ENCODE peak calls at places on chromosomes 3 and 15, in four cellular contexts. V is MCF 10A, D is heart right ventricle, B is mammary epithelial cell. U is an unnamed sample.

GRCh38 chr3:120348065-120348980 is 831 bp downstream of the LRRC58 start:
- DNase-seq in V (peak; percentile 13), D (no peak), B (peak; percentile 12), U (no peak)

GRCh38 chr3:195708626-195709481 is 11.9 kb upstream of the MUC20 start:
- DNase-seq in V (no peak), D (no peak), B (no peak), U (no peak)

GRCh38 chr3:123930426-123930825 is 30.6 kb downstream of the CCDC14 start:
- DNase-seq in V (no peak), D (no peak), B (no peak), U (no peak)

GRCh38 chr15:95760508-95760907 is 570.0 kb upstream of the NR2F2 start:
- DNase-seq in V (peak; percentile 4), D (peak; percentile 12), B (no peak), U (no peak)

GRCh38 chr3:23991236-23992050 is 46.4 kb downstream of the NR1D2 start:
- DNase-seq in V (no peak), D (no peak), B (no peak), U (no peak)

GRCh38 chr3:31908391-31909097 is 72.5 kb downstream of the OSBPL10 start:
- DNase-seq in V (peak; percentile 38), D (no peak), B (no peak), U (no peak)

GRCh38 chr3:181610973-181611265 is 100.8 kb upstream of the SOX2 start:
- DNase-seq in V (no peak), D (no peak), B (no peak), U (no peak)

GRCh38 chr3:167559922-167560321 is 86.1 kb upstream of the SERPINI2 start:
- DNase-seq in V (no peak), D (no peak), B (no peak), U (no peak)

GRCh38 chr15:39851505-39852082 is 68.5 kb downstream of the GPR176 start:
- DNase-seq in V (no peak), D (no peak), B (no peak), U (no peak)

GRCh38 chr3:113501597-113501996 is 13.4 kb downstream of the SPICE1 start:
- DNase-seq in V (no peak), D (no peak), B (no peak), U (no peak)

GRCh38 chr3:109927161-109927560 is 589.8 kb upstream of the DPPA4 start:
- DNase-seq in V (peak; percentile 95), D (no peak), B (peak; percentile 99), U (no peak)

GRCh38 chr3:70531063-70531657 is 218.7 kb upstream of the MDFIC2 start:
- DNase-seq in V (peak; percentile 38), D (no peak), B (peak; percentile 3), U (no peak)